ENCODE peak calls at places on chromosomes 16 and 17, in four cellular contexts. S, O, K and H are unnamed samples.

GRCh38 chr17:44331249-44331760 is 6.7 kb upstream of the SLC25A39 start:
- DNase-seq in S (peak), K (peak), O (no peak), H (peak)

GRCh38 chr17:19538095-19539039 is 4.7 kb downstream of the SLC47A1 start:
- DNase-seq in K (no peak), S (no peak), O (no peak), H (no peak)

GRCh38 chr17:32518856-32519768 is 32.3 kb downstream of the CDK5R1 start:
- DNase-seq in O (no peak), S (peak), K (no peak), H (peak)

GRCh38 chr16:89367538-89368059 is 122.8 kb downstream of the ANKRD11 start:
- DNase-seq in O (no peak), K (no peak), S (no peak), H (no peak)

GRCh38 chr16:25228372-25228771 is 11.6 kb downstream of the AQP8 start:
- DNase-seq in O (no peak), K (no peak), S (no peak), H (no peak)

GRCh38 chr17:65750678-65751077 is 189.2 kb upstream of the AXIN2 start:
- DNase-seq in K (peak), S (peak), O (no peak), H (peak)

GRCh38 chr17:81034168-81034777 is 678 bp upstream of the BAIAP2 start:
- DNase-seq in S (no peak), K (no peak), O (no peak), H (no peak)

GRCh38 chr17:2174048-2174447 is 119.1 kb downstream of the HIC1 start:
- DNase-seq in K (peak), S (no peak), O (no peak), H (no peak)

GRCh38 chr17:21228111-21228510 is 14.2 kb upstream of the TMEM11 start:
- DNase-seq in S (no peak), O (no peak), K (no peak), H (no peak)

GRCh38 chr17:77472837-77473214 is 332.1 kb downstream of the SEC14L1 start:
- DNase-seq in O (no peak), S (no peak), K (no peak), H (no peak)

GRCh38 chr16:78697426-78697825 is 598.0 kb downstream of the WWOX start:
- DNase-seq in S (no peak), K (no peak), O (no peak), H (no peak)

GRCh38 chr16:943971-944370 is 26.8 kb downstream of the LMF1 start:
- DNase-seq in S (no peak), K (no peak), O (no peak), H (no peak)

GRCh38 chr17:72498671-72499210 is 377.9 kb downstream of the SOX9 start:
- DNase-seq in S (no peak), K (no peak), O (no peak), H (no peak)

GRCh38 chr17:17752822-17753448 is 71.7 kb downstream of the RAI1 start:
- DNase-seq in K (no peak), S (no peak), O (no peak), H (no peak)

GRCh38 chr16:66682271-66682670 is 14.3 kb downstream of the CMTM4 start:
- DNase-seq in S (no peak), K (no peak), O (no peak), H (peak)

GRCh38 chr17:57580055-57580739 is 164.9 kb downstream of the CCDC182 start:
- DNase-seq in O (no peak), S (no peak), K (no peak), H (no peak)

GRCh38 chr17:74354123-74354522 is 7.5 kb downstream of the BTBD17 start:
- DNase-seq in O (no peak), K (no peak), S (no peak), H (peak)

GRCh38 chr17:1957037-1957436 is 68.1 kb downstream of the RTN4RL1 start:
- DNase-seq in K (no peak), O (no peak), S (no peak), H (no peak)

GRCh38 chr17:19304209-19304608 is 58.3 kb downstream of the B9D1 start:
- DNase-seq in S (no peak), O (no peak), K (peak), H (peak)

GRCh38 chr16:88727871-88728270 is 21.6 kb downstream of the CTU2 start:
- DNase-seq in K (no peak), S (no peak), O (no peak), H (no peak)

GRCh38 chr16:29674188-29674587 is 4.8 kb upstream of the QPRT start:
- DNase-seq in K (peak), O (no peak), S (no peak), H (no peak)

GRCh38 chr17:70919241-70919640 is 749.9 kb downstream of the KCNJ2 start:
- DNase-seq in O (no peak), K (no peak), S (no peak), H (no peak)

GRCh38 chr17:80430446-80431245 is 15.7 kb downstream of the ENDOV start:
- DNase-seq in K (no peak), O (no peak), S (no peak), H (no peak)